ENCODE peak calls at places on chromosome 6, in nine cellular contexts. R is SK-N-DZ; H is stimulated activated CD4-positive, alpha-beta T cell treated with anti-CD3 and anti-CD28 coated beads, Interleukin-2, amount 100 ng/mL, for 48 hours; Z is NCI-H1694; M is erythroblast; K is CD8-positive, alpha-beta memory T cell; V is EL; B is transverse colon; N is effector CD4-positive, alpha-beta T cell. T is an unnamed sample.

GRCh38 chr6:154319231-154319858 is 37.3 kb downstream of the IPCEF1 start:
- DNase-seq in H (no peak), R (peak), N (no peak), B (no peak), M (no peak), Z (no peak), K (no peak), V (peak), T (no peak)

GRCh38 chr6:35663001-35663400 is 25.7 kb downstream of the FKBP5 start:
- DNase-seq in M (no peak), R (no peak), B (no peak), Z (no peak), N (no peak), H (no peak), V (no peak), K (no peak), T (no peak)

GRCh38 chr6:143677891-143678737 is at the start of gene PHACTR2:
- DNase-seq in B (peak), H (peak), K (peak), R (peak), V (peak), Z (no peak), N (peak), M (peak), T (peak)

GRCh38 chr6:109008537-109008950 is 86.1 kb downstream of the SESN1 start:
- DNase-seq in K (no peak), N (no peak), B (no peak), R (no peak), M (no peak), Z (no peak), H (no peak), V (no peak), T (no peak)

GRCh38 chr6:65289491-65289890 is 417.5 kb downstream of the EYS start:
- DNase-seq in B (no peak), N (no peak), H (no peak), Z (no peak), R (no peak), V (no peak), K (no peak), M (no peak), T (no peak)

GRCh38 chr6:108941867-108942266 is 93.6 kb downstream of the ARMC2 start:
- DNase-seq in M (no peak), H (no peak), B (no peak), V (no peak), N (no peak), R (no peak), K (no peak), Z (no peak), T (no peak)

GRCh38 chr6:54059683-54060082 is 51.6 kb upstream of the MLIP start:
- DNase-seq in H (no peak), B (no peak), N (no peak), Z (no peak), R (no peak), V (no peak), K (no peak), M (no peak), T (no peak)

GRCh38 chr6:52741872-52742271 is 21.4 kb downstream of the GSTA2 start:
- DNase-seq in K (no peak), N (no peak), V (peak), M (no peak), H (no peak), B (no peak), Z (no peak), R (no peak), T (no peak)